ENCODE peak calls at places on chromosomes 6 and 20, in five cellular contexts. Y is fibroblast of lung, M is H1, L is HCT116, F is mammary epithelial cell. O is an unnamed sample.

GRCh38 chr6:1524040-1524480 is 85.7 kb upstream of the FOXC1 start:
- DNase-seq in F (peak), L (peak), M (peak), Y (peak), O (no peak)

GRCh38 chr20:38198238-38198861 is 33.3 kb upstream of the TGM2 start:
- DNase-seq in M (no peak), L (no peak), Y (no peak), F (peak), O (no peak)

GRCh38 chr6:32622545-32623401 is 14.4 kb upstream of the HLA-DQA1 start:
- DNase-seq in Y (no peak), F (peak), M (no peak), L (no peak), O (peak)

GRCh38 chr6:106321940-106322339 is 3.6 kb downstream of the ATG5 start:
- DNase-seq in Y (no peak), L (no peak), F (no peak), M (no peak), O (no peak)

GRCh38 chr20:62614085-62614960 is 28.0 kb upstream of the SLCO4A1 start:
- DNase-seq in F (no peak), M (no peak), L (no peak), Y (no peak), O (no peak)

GRCh38 chr20:3728354-3728753 is 4.1 kb upstream of the HSPA12B start:
- DNase-seq in Y (no peak), M (no peak), F (no peak), L (no peak), O (no peak)

GRCh38 chr20:48102821-48103635 is 317.7 kb upstream of the SULF2 start:
- DNase-seq in M (no peak), F (no peak), L (no peak), Y (no peak), O (no peak)

GRCh38 chr20:10040070-10040970 is 5.5 kb downstream of the ANKEF1 start:
- DNase-seq in Y (peak), L (peak), M (no peak), F (peak), O (no peak)

GRCh38 chr6:147384737-147385710 is 123.5 kb upstream of the SAMD5 start:
- DNase-seq in F (no peak), L (no peak), M (no peak), Y (no peak), O (no peak)

GRCh38 chr20:34527016-34527415 is 10.8 kb downstream of the DYNLRB1 start:
- DNase-seq in Y (no peak), F (no peak), L (no peak), M (no peak), O (no peak)

GRCh38 chr6:2197177-2197671 is 48.2 kb downstream of the GMDS start:
- DNase-seq in F (peak), M (no peak), L (peak), Y (peak), O (no peak)

GRCh38 chr6:5753187-5753586 is 253.5 kb downstream of the NRN1 start:
- DNase-seq in F (no peak), M (no peak), Y (no peak), L (no peak), O (no peak)

GRCh38 chr6:30357678-30358339 is 12.9 kb downstream of the RPP21 start:
- DNase-seq in L (peak), M (peak), Y (peak), F (peak), O (peak)

GRCh38 chr6:3801960-3802359 is 47.2 kb upstream of the FAM50B start:
- DNase-seq in Y (no peak), F (no peak), L (no peak), M (no peak), O (no peak)

GRCh38 chr6:35498407-35499045 is 1.6 kb upstream of the TEAD3 start:
- DNase-seq in Y (no peak), F (no peak), L (no peak), M (no peak), O (no peak)

GRCh38 chr6:144148891-144149290 is 1.4 kb upstream of the STX11 start:
- DNase-seq in L (no peak), Y (peak), M (no peak), F (no peak), O (no peak)

GRCh38 chr6:11722805-11723631 is 55.6 kb downstream of the ADTRP start:
- DNase-seq in F (no peak), L (no peak), Y (no peak), M (no peak), O (no peak)

GRCh38 chr20:61560361-61560853 is 308.3 kb downstream of the CDH4 start:
- DNase-seq in L (no peak), M (peak), Y (peak), F (peak), O (no peak)

GRCh38 chr6:149694926-149695325 is 23.0 kb downstream of the LATS1 start:
- DNase-seq in L (no peak), M (no peak), Y (no peak), F (no peak), O (no peak)

GRCh38 chr20:9408422-9409300 is 105.7 kb upstream of the LAMP5 start:
- DNase-seq in L (no peak), Y (peak), M (no peak), F (peak), O (no peak)

GRCh38 chr20:58577871-58578615 is 62.8 kb upstream of the APCDD1L start:
- DNase-seq in Y (no peak), L (no peak), F (no peak), M (no peak), O (no peak)

GRCh38 chr6:18265787-18266523 is 1.6 kb upstream of the DEK start:
- DNase-seq in L (no peak), Y (no peak), M (no peak), F (no peak), O (peak)

GRCh38 chr20:60298647-60299046 is 340.4 kb downstream of the CDH26 start:
- DNase-seq in M (no peak), F (no peak), L (no peak), Y (no peak), O (no peak)

GRCh38 chr6:138571174-138571573 is 71.9 kb upstream of the NHSL1 start:
- DNase-seq in F (no peak), Y (peak), M (no peak), L (no peak), O (no peak)

GRCh38 chr6:169198885-169199284 is 54.8 kb downstream of the THBS2 start:
- DNase-seq in L (no peak), Y (no peak), M (no peak), F (no peak), O (no peak)

DNA sequence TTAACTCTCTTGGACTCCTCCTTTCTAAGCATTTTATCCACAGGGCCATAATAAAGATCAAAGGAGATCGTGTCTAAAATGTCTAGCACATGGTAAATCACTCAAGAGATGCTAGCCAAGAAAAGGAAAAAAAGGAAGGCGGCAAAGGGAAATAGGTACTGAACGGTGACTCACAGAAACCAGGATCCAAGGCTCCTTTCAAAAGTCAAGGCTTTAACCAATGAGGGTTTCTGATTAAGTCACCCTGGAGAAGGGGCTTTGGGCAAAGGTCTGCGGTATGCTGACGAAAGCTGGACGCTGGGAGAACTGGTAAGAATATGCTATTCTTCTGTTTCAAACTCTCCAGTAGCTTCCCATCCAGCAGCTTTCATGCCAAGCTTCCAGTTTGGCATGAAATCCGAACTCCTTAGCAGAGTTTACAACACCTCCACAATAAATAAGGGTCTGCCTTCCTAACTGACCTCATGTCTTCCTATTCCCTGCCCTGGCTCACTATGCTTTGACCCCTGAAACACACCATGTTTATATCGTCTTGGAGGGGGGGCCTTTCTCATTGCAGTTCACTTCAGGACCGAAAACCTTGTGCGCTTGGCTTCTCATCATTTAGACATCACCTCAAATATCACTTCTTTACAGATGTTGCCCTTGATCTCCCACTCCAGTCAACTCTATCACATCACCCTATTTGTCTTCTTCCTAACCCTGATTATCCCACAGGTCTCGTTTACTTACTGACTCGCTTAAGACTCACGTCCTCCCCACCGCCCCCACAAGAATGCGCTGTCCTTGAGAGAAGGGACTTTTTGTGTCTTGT is 908 bp downstream of the TOMM34 start:
- DNase-seq in F (peak), L (no peak), Y (peak), M (no peak), O (peak)
- TF ChIP-seq CTCF in F (no peak), L (no peak), Y (peak), M (no peak), O (no peak)

GRCh38 chr6:326896-327537 is 34.7 kb downstream of the DUSP22 start:
- DNase-seq in M (no peak), L (no peak), F (no peak), Y (no peak), O (no peak)
- H3K4me3 ChIP-seq in M (no peak), L (no peak), F (no peak), Y (no peak), O (peak)

GRCh38 chr20:11182715-11183114 is 508.9 kb upstream of the JAG1 start:
- DNase-seq in L (no peak), Y (peak), M (no peak), F (no peak), O (no peak)
- H2AFZ ChIP-seq in L (no peak), Y (no peak), M (no peak), F (no peak), O (no peak)

GRCh38 chr20:36548006-36548315 is 6.6 kb downstream of the MYL9 start:
- DNase-seq in Y (no peak), M (peak), F (no peak), L (no peak), O (peak)
- TF ChIP-seq CTCF in Y (no peak), M (peak), F (no peak), L (no peak), O (peak)

GRCh38 chr20:31844737-31845299 is 586 bp downstream of the FOXS1 start:
- DNase-seq in Y (no peak), M (no peak), L (no peak), F (no peak), O (no peak)

GRCh38 chr20:31843881-31844280 is 1.5 kb downstream of the FOXS1 start:
- DNase-seq in M (no peak), F (no peak), Y (no peak), L (no peak), O (no peak)

GRCh38 chr20:31846793-31847138 is 1.4 kb upstream of the FOXS1 start:
- DNase-seq in F (no peak), M (no peak), Y (no peak), L (no peak), O (no peak)

GRCh38 chr20:31843288-31843687 is 2.1 kb downstream of the FOXS1 start:
- DNase-seq in M (no peak), Y (no peak), L (no peak), F (no peak), O (no peak)

DNA sequence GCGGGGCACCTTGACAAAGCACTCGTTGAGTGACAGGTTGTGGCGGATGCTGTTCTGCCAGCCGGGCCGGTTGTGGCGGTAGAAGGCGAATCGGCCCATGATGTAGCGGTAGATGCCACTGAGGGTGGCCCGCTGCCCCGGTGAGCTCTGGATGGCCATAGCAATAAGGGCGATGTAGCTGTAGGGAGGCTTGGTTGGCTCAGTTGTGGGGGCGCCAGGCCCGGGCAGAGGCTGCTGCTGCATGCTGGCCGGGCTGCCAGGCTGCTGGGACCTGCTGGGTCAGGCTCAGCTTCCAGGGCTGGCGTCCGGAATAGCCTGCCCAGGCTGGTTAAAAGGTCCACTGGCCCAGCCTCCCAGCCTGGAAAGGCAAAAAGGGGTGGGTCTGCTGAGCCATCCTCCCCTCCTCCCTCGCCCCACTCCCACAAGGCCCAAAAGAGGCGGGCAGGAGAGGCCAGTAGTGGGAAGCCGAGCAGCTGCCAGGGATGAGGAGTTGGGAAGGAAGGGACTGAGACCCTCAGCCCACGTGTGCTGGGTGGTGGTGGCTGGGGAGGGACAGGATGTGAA is at the start of gene FOXS1:
- DNase-seq in M (no peak), Y (no peak), L (no peak), F (no peak), O (no peak)
- H3K4me3 ChIP-seq in M (no peak), Y (no peak), L (no peak), F (no peak), O (no peak)

GRCh38 chr6:141452354-141452686 is 680.4 kb upstream of the GJE1 start:
- DNase-seq in F (no peak), L (no peak), M (no peak), Y (no peak), O (no peak)

GRCh38 chr6:141451176-141451507 is 681.6 kb upstream of the GJE1 start:
- DNase-seq in M (no peak), L (peak), F (no peak), Y (no peak), O (no peak)

GRCh38 chr6:141445928-141446628 is 686.6 kb upstream of the GJE1 start:
- DNase-seq in Y (no peak), M (no peak), L (no peak), F (no peak), O (no peak)

GRCh38 chr6:141451508-141452353 is 681.0 kb upstream of the GJE1 start:
- DNase-seq in L (peak), F (peak), Y (peak), M (no peak), O (no peak)
- H2AFZ ChIP-seq in L (peak), F (peak), Y (no peak), M (no peak), O (no peak)

DNA sequence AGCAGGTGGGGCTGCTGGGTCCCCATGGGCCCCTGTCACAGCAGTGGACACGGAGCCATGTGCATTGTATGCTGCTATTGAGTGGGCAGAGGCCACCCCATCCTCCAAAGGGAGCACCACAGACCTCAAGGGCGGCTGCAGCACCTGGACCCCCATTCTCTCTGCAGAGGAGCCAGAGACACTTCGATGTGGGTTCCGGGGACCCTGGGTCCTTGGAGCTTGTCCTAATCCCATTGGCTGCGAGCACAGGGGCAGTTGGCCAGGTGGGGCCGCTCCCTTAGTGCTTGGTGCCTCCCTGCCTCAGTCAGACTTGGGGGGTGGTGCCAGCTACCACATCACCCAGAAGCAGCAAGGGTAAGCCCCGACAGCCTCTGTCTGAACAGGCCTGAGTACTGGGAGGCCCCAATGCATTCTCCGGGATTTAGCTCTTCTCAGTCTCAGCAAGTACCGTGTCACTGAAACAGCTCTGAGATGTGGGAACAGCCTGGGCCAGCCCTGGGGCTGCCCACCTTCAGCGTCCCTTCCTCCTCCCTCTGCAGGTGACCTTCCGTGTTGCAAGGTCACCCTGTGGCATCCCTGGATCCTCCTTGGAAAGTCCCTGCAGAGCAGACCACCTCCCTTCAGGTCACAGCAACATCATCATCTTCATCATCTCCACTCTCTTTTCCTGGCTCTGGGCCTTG is 73.9 kb downstream of the GINS1 start:
- DNase-seq in L (no peak), F (no peak), M (no peak), Y (no peak), O (no peak)
- TF ChIP-seq CTCF in L (no peak), F (no peak), M (peak), Y (peak), O (no peak)

GRCh38 chr20:19784511-19785172 is 26.6 kb downstream of the RIN2 start:
- DNase-seq in Y (peak), M (peak), L (peak), F (peak), O (peak)
- H3K4me3 ChIP-seq in Y (no peak), M (no peak), L (no peak), F (no peak), O (no peak)

DNA sequence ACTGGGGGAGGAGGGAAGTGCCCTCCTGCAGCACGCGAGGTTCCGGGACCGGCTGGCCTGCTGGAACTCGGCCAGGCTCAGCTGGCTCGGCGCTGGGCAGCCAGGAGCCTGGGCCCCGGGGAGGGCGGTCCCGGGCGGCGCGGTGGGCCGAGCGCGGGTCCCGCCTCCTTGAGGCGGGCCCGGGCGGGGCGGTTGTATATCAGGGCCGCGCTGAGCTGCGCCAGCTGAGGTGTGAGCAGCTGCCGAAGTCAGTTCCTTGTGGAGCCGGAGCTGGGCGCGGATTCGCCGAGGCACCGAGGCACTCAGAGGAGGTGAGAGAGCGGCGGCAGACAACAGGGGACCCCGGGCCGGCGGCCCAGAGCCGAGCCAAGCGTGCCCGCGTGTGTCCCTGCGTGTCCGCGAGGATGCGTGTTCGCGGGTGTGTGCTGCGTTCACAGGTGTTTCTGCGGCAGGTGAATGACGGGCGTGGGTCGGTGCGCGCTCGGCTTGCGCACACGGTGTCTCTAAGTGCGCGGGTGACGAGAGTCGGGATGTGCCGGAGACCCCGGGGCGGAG is at the start of gene CDKN1A:
- DNase-seq in L (peak), M (peak), Y (peak), F (peak), O (peak)
- H2AFZ ChIP-seq in L (peak), M (no peak), Y (no peak), F (peak), O (no peak)